ENCODE peak calls at places on chromosome 3, in ten cellular contexts. P is T-helper 22 cell; M is MG63; G is central memory CD4-positive, alpha-beta T cell; A is upper lobe of left lung; Z is T follicular helper cell; S is colonic mucosa; K is activated CD4-positive, alpha-beta T cell treated with anti-CD3 and anti-CD28 coated beads for 24 hours; E is hepatocyte; N is Kasumi-1. T is an unnamed sample.

GRCh38 chr3:80232760-80233159 is 465.0 kb upstream of the ROBO1 start:
- DNase-seq in P (no peak), M (peak), G (no peak), A (no peak), Z (no peak), S (no peak), K (no peak), E (peak), N (no peak), T (peak)

GRCh38 chr3:166351461-166351860 is 514.2 kb upstream of the BCHE start:
- DNase-seq in P (no peak), M (peak), G (no peak), A (no peak), Z (no peak), S (no peak), K (no peak), E (no peak), N (no peak), T (no peak)

GRCh38 chr3:158702815-158703481 is 29.3 kb downstream of the RARRES1 start:
- DNase-seq in P (no peak), M (no peak), G (no peak), A (no peak), Z (no peak), S (no peak), K (no peak), E (no peak), N (no peak), T (no peak)

GRCh38 chr3:185508330-185508729 is 9.5 kb upstream of the TMEM41A start:
- DNase-seq in P (no peak), M (no peak), G (no peak), A (no peak), Z (no peak), S (no peak), K (no peak), E (no peak), N (no peak), T (no peak)

GRCh38 chr3:99365979-99366378 is 272.4 kb upstream of the COL8A1 start:
- DNase-seq in P (no peak), M (no peak), G (no peak), A (no peak), Z (no peak), S (no peak), K (no peak), E (no peak), N (no peak), T (no peak)

GRCh38 chr3:62529230-62529629 is 155.9 kb upstream of the FEZF2 start:
- DNase-seq in P (no peak), M (no peak), G (no peak), A (peak), Z (no peak), S (peak), K (no peak), E (peak), N (no peak), T (no peak)

GRCh38 chr3:186277268-186277909 is 84.6 kb downstream of the DGKG start:
- DNase-seq in P (no peak), M (no peak), G (no peak), A (no peak), Z (no peak), S (no peak), K (no peak), E (peak), N (no peak), T (peak)

GRCh38 chr3:71132995-71133730 is 450.4 kb downstream of the FOXP1 start:
- DNase-seq in P (no peak), M (no peak), G (no peak), A (no peak), Z (no peak), S (no peak), K (no peak), E (no peak), N (no peak), T (no peak)

GRCh38 chr3:167978071-167978470 is 117.7 kb downstream of the GOLIM4 start:
- DNase-seq in P (no peak), M (no peak), G (no peak), A (no peak), Z (no peak), S (peak), K (no peak), E (peak), N (no peak), T (no peak)

GRCh38 chr3:55497250-55497649 is 10.1 kb upstream of the WNT5A start:
- DNase-seq in P (no peak), M (peak), G (no peak), A (no peak), Z (no peak), S (peak), K (no peak), E (no peak), N (no peak), T (no peak)